ENCODE peak calls at places on chromosomes 7 and 10, in eight cellular contexts. I is A673, U is dorsolateral prefrontal cortex, O is IMR-90, Z is astrocyte of the cerebellum, V is AG10803, C is aorta, S is lung. A is an unnamed sample.

GRCh38 chr10:121624778-121625330 is 26.6 kb upstream of the FGFR2 start:
- DNase-seq in V (no peak), U (no peak), S (no peak), C (no peak), O (no peak), Z (no peak), I (no peak), A (no peak)

GRCh38 chr10:809671-810350 is 120.3 kb upstream of the DIP2C start:
- DNase-seq in Z (no peak), C (no peak), U (no peak), O (no peak), S (no peak), I (no peak), V (no peak), A (no peak)

GRCh38 chr7:145106001-145106400 is 270.1 kb upstream of the TPK1 start:
- DNase-seq in V (no peak), C (peak; percentile 48), O (no peak), U (no peak), S (no peak), Z (no peak), I (peak; percentile 7), A (no peak)

GRCh38 chr7:16880469-16881034 is 1.2 kb downstream of the AGR3 start:
- DNase-seq in V (no peak), Z (no peak), S (no peak), O (no peak), U (no peak), C (no peak), I (no peak), A (no peak)

GRCh38 chr7:5692845-5693278 is 88.6 kb downstream of the RNF216 start:
- DNase-seq in Z (no peak), O (peak; percentile 82), U (no peak), V (peak; percentile 57), I (no peak), S (no peak), C (no peak), A (peak; percentile 66)

GRCh38 chr7:110090113-110090820 is 1000.7 kb upstream of the LRRN3 start:
- DNase-seq in O (peak; percentile 37), V (no peak), S (no peak), C (no peak), U (no peak), I (peak; percentile 32), Z (peak; percentile 12), A (peak; percentile 25)

GRCh38 chr7:158956805-158957506 is 100.6 kb downstream of the DYNC2I1 start:
- DNase-seq in I (no peak), V (no peak), U (no peak), Z (no peak), O (no peak), C (no peak), S (no peak), A (no peak)

GRCh38 chr7:105210721-105211205 is 178.0 kb downstream of the SRPK2 start:
- DNase-seq in U (no peak), S (no peak), O (no peak), Z (no peak), V (no peak), I (no peak), C (peak; percentile 50), A (no peak)

GRCh38 chr7:111711426-111712065 is 149.3 kb upstream of the IMMP2L start:
- DNase-seq in V (no peak), O (no peak), S (no peak), C (no peak), Z (no peak), I (no peak), U (no peak), A (no peak)

GRCh38 chr7:40859076-40859475 is 724.3 kb downstream of the SUGCT start:
- DNase-seq in O (no peak), C (no peak), U (no peak), Z (no peak), S (no peak), I (no peak), V (no peak), A (no peak)

GRCh38 chr10:103458720-103459119 is at the start of gene CALHM1:
- DNase-seq in I (no peak), O (no peak), Z (no peak), C (no peak), U (peak; percentile 54), V (no peak), S (no peak), A (no peak)

GRCh38 chr7:1700536-1701333 is 30.7 kb downstream of the ELFN1 start:
- DNase-seq in O (no peak), C (peak; percentile 16), V (no peak), I (no peak), U (no peak), S (no peak), Z (no peak), A (no peak)

GRCh38 chr10:68135362-68135761 is 26.1 kb downstream of the MYPN start:
- DNase-seq in I (no peak), C (no peak), V (peak; percentile 81), U (no peak), O (peak; percentile 63), S (no peak), Z (no peak), A (peak; percentile 50)

GRCh38 chr10:86434651-86435050 is 68.1 kb upstream of the GRID1 start:
- DNase-seq in C (no peak), V (no peak), Z (no peak), U (no peak), I (no peak), O (no peak), S (no peak), A (no peak)

GRCh38 chr10:95500649-95501048 is 60.5 kb downstream of the SORBS1 start:
- DNase-seq in Z (no peak), V (no peak), O (no peak), S (no peak), C (no peak), I (no peak), U (no peak), A (no peak)

GRCh38 chr10:30415613-30416012 is 18.4 kb upstream of the MAP3K8 start:
- DNase-seq in U (no peak), V (no peak), C (no peak), S (no peak), Z (no peak), O (no peak), I (no peak), A (no peak)

GRCh38 chr10:119973261-119973660 is 80.7 kb downstream of the SEC23IP start:
- DNase-seq in S (no peak), Z (no peak), I (peak; percentile 54), O (peak; percentile 10), C (no peak), U (no peak), V (peak; percentile 2), A (no peak)

GRCh38 chr10:12056758-12057157 is 12.0 kb upstream of the DHTKD1 start:
- DNase-seq in U (no peak), Z (no peak), C (no peak), V (no peak), I (no peak), S (no peak), O (no peak), A (no peak)

GRCh38 chr10:47136866-47137265 is 163.1 kb upstream of the GDF10 start:
- DNase-seq in O (peak; percentile 49), Z (peak; percentile 37), V (peak; percentile 40), U (no peak), S (no peak), I (no peak), C (no peak), A (no peak)

GRCh38 chr7:121187676-121188075 is 141.1 kb upstream of the WNT16 start:
- DNase-seq in O (peak; percentile 16), S (no peak), U (no peak), C (no peak), I (no peak), Z (no peak), V (peak; percentile 24), A (peak; percentile 18)

GRCh38 chr10:77970869-77971803 is 44.6 kb upstream of the DLG5 start:
- DNase-seq in C (peak; percentile 86), U (peak; percentile 32), I (peak; percentile 31), O (peak; percentile 98), Z (peak; percentile 87), V (peak; percentile 93), S (peak; percentile 42), A (peak; percentile 90)

GRCh38 chr10:62924344-62924748 is 108.2 kb upstream of the EGR2 start:
- DNase-seq in I (no peak), U (no peak), S (no peak), C (no peak), V (no peak), Z (no peak), O (no peak), A (no peak)
- H3K4me3 ChIP-seq in I (no peak overlapping the region), U (no peak overlapping the region), S (no peak overlapping the region), C (no peak overlapping the region), V (no peak overlapping the region), Z (no peak overlapping the region), O (no peak overlapping the region), A (no peak overlapping the region)

DNA sequence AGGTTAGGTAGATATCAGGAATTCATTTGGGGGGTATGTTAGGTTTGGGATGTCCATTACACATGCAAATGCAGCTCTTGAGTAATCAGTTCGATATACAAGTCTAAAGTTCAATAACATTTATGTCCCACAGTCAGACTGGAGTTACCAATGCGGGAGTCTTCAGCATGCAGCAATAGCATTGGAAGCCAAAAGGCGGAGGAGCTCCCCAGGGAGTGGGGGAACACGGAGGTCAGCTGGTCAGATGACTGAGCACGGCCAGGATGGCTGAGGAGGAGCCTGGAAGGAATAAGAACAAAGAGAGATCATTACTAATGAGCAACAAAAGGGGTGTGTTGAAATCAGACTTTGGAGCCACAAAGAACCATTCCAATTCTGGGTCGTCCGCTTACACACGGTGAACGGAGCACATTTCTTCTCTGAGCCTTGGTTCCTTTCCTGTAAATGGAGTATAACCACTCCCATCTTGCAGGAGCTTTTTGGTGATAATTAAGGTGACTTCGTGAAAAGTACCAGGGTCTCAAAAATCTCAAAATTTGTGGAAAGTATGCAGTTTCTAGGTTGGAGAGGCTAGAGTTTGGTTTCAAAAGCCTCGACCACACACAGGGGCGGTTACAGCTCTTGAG is 472 bp upstream of the ZNF22 start:
- DNase-seq in U (no peak), Z (no peak), C (peak; percentile 89), I (no peak), O (peak; percentile 9), S (peak; percentile 54), V (peak; percentile 86), A (peak; percentile 61)
- H3K4me3 ChIP-seq in U (peak overlapping the region; percentile 74), Z (peak overlapping the region; percentile 53), C (peak overlapping the region; percentile 69), I (peak overlapping the region; percentile 55), O (peak overlapping the region; percentile 51), S (peak overlapping the region; percentile 64), V (peak overlapping the region; percentile 66), A (peak overlapping the region; percentile 54)

GRCh38 chr10:24467094-24467493 is 256.6 kb downstream of the ARHGAP21 start:
- DNase-seq in U (no peak), I (no peak), O (no peak), S (no peak), C (no peak), Z (no peak), V (no peak), A (no peak)
- H3K4me3 ChIP-seq in U (no peak overlapping the region), I (peak overlapping the region; percentile 46), O (peak overlapping the region; percentile 43), S (no peak overlapping the region), C (no peak overlapping the region), Z (peak overlapping the region; percentile 70), V (no peak overlapping the region), A (peak overlapping the region; percentile 68)

DNA sequence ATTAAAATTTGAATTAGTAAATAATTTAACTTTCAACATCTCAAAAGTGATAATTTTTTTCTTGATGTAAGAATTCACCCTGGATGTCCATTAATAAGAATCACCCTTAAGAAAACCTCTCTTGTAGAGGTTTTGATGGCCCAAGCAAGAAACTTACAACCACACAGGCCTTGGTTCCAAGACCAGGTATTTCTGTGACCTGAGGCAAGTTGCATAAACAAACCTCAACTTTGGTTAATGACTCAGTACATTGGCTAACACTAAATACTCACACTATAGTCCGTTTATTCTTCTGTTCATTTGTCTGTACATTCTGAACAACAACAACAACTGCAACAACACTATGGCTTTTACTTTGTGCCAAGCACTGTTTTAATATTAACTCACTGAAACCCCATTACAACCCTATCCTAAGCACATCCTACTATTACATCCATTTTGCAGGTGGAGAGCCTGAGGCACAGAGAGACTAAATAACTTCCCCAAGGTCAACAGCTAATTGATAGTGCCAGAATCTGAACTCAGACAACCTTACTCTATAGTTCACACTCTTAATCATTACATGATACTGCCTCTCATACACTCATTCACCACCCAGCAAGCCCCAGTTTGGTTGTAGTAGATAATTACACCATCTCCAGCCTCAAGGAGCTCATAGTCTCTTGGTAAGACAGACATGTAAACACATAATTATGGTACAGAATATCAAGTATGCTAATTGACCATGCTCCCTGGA is 6.6 kb downstream of the ANK3 start:
- DNase-seq in C (no peak), O (peak; percentile 43), V (peak; percentile 50), I (no peak), Z (peak; percentile 46), U (no peak), S (no peak), A (peak; percentile 55)
- H3K4me3 ChIP-seq in C (no peak overlapping the region), O (no peak overlapping the region), V (no peak overlapping the region), I (no peak overlapping the region), Z (no peak overlapping the region), U (no peak overlapping the region), S (no peak overlapping the region), A (no peak overlapping the region)

A was measured in astrocyte of the spinal cord.